ENCODE peak calls at places on chromosomes 3 and 15, in four cellular contexts. S is HepG2, Y is H1, Z is GM12878. W is an unnamed sample.
A peak's percentile ranks its signal among the peaks of the same experiment; 100 is the strongest.

GRCh38 chr3:61559108-61559731 is 2.2 kb upstream of the PTPRG start:
- DNase-seq in S (no peak), Y (no peak), Z (no peak), W (no peak)

GRCh38 chr3:179071161-179071568 is 444 bp downstream of the ZMAT3 start:
- DNase-seq in S (peak; percentile 13), Y (no peak), Z (no peak), W (no peak)

GRCh38 chr3:56415672-56416071 is 52.6 kb downstream of the ERC2 start:
- DNase-seq in S (no peak), Y (no peak), Z (no peak), W (no peak)

GRCh38 chr3:8793242-8793641 is 23.8 kb upstream of the OXTR start:
- DNase-seq in S (no peak), Y (no peak), Z (no peak), W (peak; percentile 74)

GRCh38 chr3:170911051-170911450 is 2.6 kb upstream of the EIF5A2 start:
- DNase-seq in S (no peak), Y (no peak), Z (no peak), W (no peak)

GRCh38 chr3:138068579-138069174 is 46.7 kb downstream of the DZIP1L start:
- DNase-seq in S (peak; percentile 53), Y (peak; percentile 89), Z (no peak), W (peak; percentile 87)

GRCh38 chr3:119365418-119365817 is 71.2 kb downstream of the ARHGAP31 start:
- DNase-seq in S (no peak), Y (no peak), Z (no peak), W (peak; percentile 57)

GRCh38 chr15:77654975-77655374 is 22.3 kb upstream of the LINGO1 start:
- DNase-seq in S (peak; percentile 45), Y (peak; percentile 71), Z (no peak), W (peak; percentile 54)

GRCh38 chr3:179933872-179934271 is 102.9 kb downstream of the PEX5L start:
- DNase-seq in S (no peak), Y (no peak), Z (no peak), W (no peak)

GRCh38 chr3:170999737-171000242 is 26.7 kb downstream of the SLC2A2 start:
- DNase-seq in S (peak; percentile 52), Y (no peak), Z (no peak), W (no peak)

GRCh38 chr3:9986230-9986725 is 363 bp downstream of the EMC3 start:
- DNase-seq in S (no peak), Y (no peak), Z (no peak), W (no peak)

GRCh38 chr3:42886294-42886822 is 10.7 kb upstream of the CYP8B1 start:
- DNase-seq in S (no peak), Y (no peak), Z (no peak), W (no peak)

GRCh38 chr15:101188517-101189340 is 63.1 kb downstream of the CHSY1 start:
- DNase-seq in S (no peak), Y (no peak), Z (peak; percentile 39), W (no peak)

GRCh38 chr3:120275553-120276092 is 9.4 kb downstream of the GPR156 start:
- DNase-seq in S (no peak), Y (no peak), Z (no peak), W (no peak)

GRCh38 chr3:126349611-126350501 is 7.4 kb downstream of the KLF15 start:
- DNase-seq in S (no peak), Y (peak; percentile 46), Z (no peak), W (no peak)

GRCh38 chr3:58425782-58426181 is 7.8 kb downstream of the PDHB start:
- DNase-seq in S (no peak), Y (no peak), Z (no peak), W (no peak)

GRCh38 chr3:29605845-29606244 is 325.0 kb downstream of the RBMS3 start:
- DNase-seq in S (no peak), Y (no peak), Z (no peak), W (no peak)

GRCh38 chr3:17742092-17742836 is at the start of gene TBC1D5:
- DNase-seq in S (peak; percentile 94), Y (peak; percentile 89), Z (peak; percentile 91), W (peak; percentile 87)

GRCh38 chr3:56693750-56694149 is 10.7 kb upstream of the TASOR start:
- DNase-seq in S (no peak), Y (no peak), Z (no peak), W (no peak)

GRCh38 chr3:142850395-142851023 is 38.4 kb downstream of the PCOLCE2 start:
- DNase-seq in S (peak; percentile 39), Y (no peak), Z (no peak), W (no peak)

GRCh38 chr15:68228971-68229385 is 550 bp downstream of the CLN6 start:
- DNase-seq in S (no peak), Y (no peak), Z (no peak), W (no peak)

GRCh38 chr15:101562428-101563059 is 73.0 kb upstream of the PCSK6 start:
- DNase-seq in S (no peak), Y (peak; percentile 23), Z (no peak), W (no peak)

GRCh38 chr3:8739757-8740508 is 6.3 kb downstream of the CAV3 start:
- DNase-seq in S (peak; percentile 16), Y (no peak), Z (no peak), W (no peak)

GRCh38 chr3:144055604-144056003 is 84.0 kb downstream of the DIPK2A start:
- DNase-seq in S (no peak), Y (no peak), Z (no peak), W (no peak)

GRCh38 chr3:184193991-184194539 is 8.1 kb downstream of the ABCF3 start:
- DNase-seq in S (no peak), Y (no peak), Z (no peak), W (no peak)

GRCh38 chr3:58497074-58497473 is 5.2 kb downstream of the KCTD6 start:
- DNase-seq in S (no peak), Y (no peak), Z (no peak), W (no peak)

GRCh38 chr3:30749230-30749629 is 142.8 kb downstream of the TGFBR2 start:
- DNase-seq in S (no peak), Y (no peak), Z (no peak), W (no peak)

GRCh38 chr15:99729920-99730319 is 3.3 kb downstream of the LYSMD4 start:
- DNase-seq in S (no peak), Y (no peak), Z (no peak), W (peak; percentile 52)

GRCh38 chr3:123071146-123071545 is 4.3 kb downstream of the PDIA5 start:
- DNase-seq in S (peak; percentile 23), Y (no peak), Z (no peak), W (peak; percentile 75)

GRCh38 chr3:22951910-22952309 is 251.2 kb upstream of the UBE2E2 start:
- DNase-seq in S (no peak), Y (no peak), Z (no peak), W (no peak)
- TF ChIP-seq TCF12 in S (no peak), Y (no peak), Z (no peak), W (no peak)

DNA sequence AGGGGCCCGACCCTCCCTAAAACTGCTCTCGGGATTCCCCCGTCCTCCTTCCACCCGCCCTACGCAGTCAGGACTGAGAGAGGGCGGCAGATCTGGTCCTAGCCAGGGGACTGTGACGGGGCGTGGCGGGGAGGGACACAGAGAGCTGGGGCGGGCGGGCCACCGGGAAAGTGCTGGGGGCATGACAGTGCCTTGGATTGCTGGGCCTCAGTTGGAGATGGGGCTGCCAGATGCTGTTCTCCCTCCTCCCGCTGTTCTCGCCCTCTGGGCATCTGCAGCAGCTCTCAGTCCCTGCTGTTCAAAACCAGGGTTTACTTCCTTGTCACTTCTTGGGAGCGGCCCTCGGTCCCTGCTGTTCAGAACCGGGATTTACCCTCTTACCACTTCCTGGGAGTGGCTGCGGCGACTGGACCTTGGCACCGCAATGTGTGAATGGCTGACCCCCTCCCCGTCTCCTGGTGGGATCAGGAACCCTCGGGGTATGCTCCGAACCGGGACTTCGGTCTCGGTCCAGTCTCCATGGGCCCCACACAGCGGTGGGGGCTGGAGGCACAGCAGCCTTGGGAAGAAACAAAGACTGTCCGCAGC is 1.8 kb upstream of the RPP25 start:
- DNase-seq in S (peak; percentile 68), Y (peak; percentile 63), Z (no peak), W (peak; percentile 62)
- TF ChIP-seq TCF12 in S (no peak), Y (no peak), Z (no peak), W (no peak)

DNA sequence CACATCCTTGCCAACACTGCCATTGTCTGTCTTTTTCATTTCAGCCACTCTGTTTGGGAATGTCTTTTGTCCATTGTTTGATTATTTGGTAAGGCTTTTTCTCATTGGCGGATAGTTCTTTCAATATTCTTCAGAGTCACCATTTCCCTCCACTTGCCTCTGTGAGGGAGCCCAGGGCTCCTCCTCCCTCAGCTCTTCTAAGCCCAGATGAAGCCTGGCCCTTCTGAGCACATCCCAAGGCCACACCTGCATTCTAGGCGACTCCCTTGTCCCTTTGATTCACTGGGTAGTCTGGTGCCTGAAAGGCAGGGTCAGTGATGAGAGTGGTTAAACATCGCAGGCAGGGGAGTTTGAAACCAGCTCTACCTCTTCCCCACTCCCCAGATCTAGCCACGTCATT is 12.4 kb upstream of the LTF start:
- DNase-seq in S (no peak), Y (no peak), Z (no peak), W (no peak)
- TF ChIP-seq TCF12 in S (no peak), Y (no peak), Z (no peak), W (no peak)

GRCh38 chr15:82648257-82649103 is 1.3 kb upstream of the CPEB1 start:
- DNase-seq in S (no peak), Y (peak; percentile 82), Z (no peak), W (peak; percentile 35)

GRCh38 chr15:82649226-82649999 is 2.2 kb upstream of the CPEB1 start:
- DNase-seq in S (no peak), Y (no peak), Z (peak; percentile 33), W (no peak)

GRCh38 chr15:82651708-82652107 is 4.5 kb upstream of the CPEB1 start:
- DNase-seq in S (no peak), Y (no peak), Z (no peak), W (no peak)

GRCh38 chr15:82647835-82648256 is 683 bp upstream of the CPEB1 start:
- DNase-seq in S (no peak), Y (no peak), Z (no peak), W (peak; percentile 84)

DNA sequence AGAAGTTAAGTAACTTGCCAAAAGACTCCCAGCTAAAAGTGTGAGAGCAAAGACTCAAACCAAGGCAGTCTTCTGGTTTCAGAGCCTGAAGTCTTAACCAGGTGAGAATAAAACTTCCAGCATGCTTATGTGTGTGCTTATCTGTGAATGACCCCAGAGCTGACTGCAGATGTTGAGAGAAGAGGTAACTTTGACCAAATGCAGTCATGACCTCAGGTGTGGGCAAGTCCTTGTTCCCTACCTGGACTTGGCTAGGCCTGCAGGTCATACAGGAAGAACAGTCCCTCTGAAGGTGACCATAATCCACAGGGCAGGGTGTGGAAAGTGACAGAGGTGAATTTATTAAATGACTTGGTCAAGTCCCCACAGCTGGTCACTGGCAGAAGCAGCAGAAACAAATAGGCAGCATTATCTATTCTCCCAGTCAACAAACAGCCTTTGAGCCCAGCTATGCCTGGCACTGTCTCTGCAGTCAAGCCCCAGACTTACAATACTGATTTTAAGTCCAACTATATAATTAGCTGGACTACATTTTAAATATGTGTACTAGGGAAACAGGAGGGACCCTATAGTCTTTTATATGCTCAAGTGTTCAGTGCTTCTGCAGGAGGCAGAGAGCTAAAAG is 3.0 kb upstream of the CPEB1 start:
- DNase-seq in S (no peak), Y (no peak), Z (no peak), W (no peak)
- TF ChIP-seq TCF12 in S (no peak), Y (no peak), Z (no peak), W (no peak)

GRCh38 chr3:50573566-50574279 is 4.4 kb downstream of the HEMK1 start:
- DNase-seq in S (no peak), Y (no peak), Z (no peak), W (no peak)
- TF ChIP-seq TCF12 in S (no peak), Y (no peak), Z (no peak), W (no peak)

GRCh38 chr3:104909721-104910120 is 457.0 kb upstream of the ALCAM start:
- DNase-seq in S (no peak), Y (no peak), Z (no peak), W (no peak)
- TF ChIP-seq TCF12 in S (no peak), Y (no peak), Z (no peak), W (no peak)